ENCODE peak calls at places on chromosomes 6 and 20, in ten cellular contexts. P is endothelial cell, A is NB4, B is heart left ventricle, T is tibial nerve, R is natural killer cell, N is osteocyte, L is MCF 10A, C is fibroblast of the aortic adventitia, U is left ventricle myocardium inferior. W is an unnamed sample.

GRCh38 chr6:107488174-107488874 is 1.6 kb upstream of the SOBP start:
- DNase-seq in P (no peak), A (no peak), B (no peak), T (no peak), R (no peak), N (no peak), L (no peak), C (no peak), U (no peak), W (no peak)

GRCh38 chr20:37941332-37941731 is 38.4 kb downstream of the VSTM2L start:
- DNase-seq in P (peak), A (peak), B (no peak), T (no peak), R (no peak), N (no peak), L (no peak), C (no peak), U (no peak), W (peak)

GRCh38 chr20:46367967-46368901 is 38.2 kb downstream of the ELMO2 start:
- DNase-seq in P (no peak), A (no peak), B (no peak), T (no peak), R (no peak), N (no peak), L (peak), C (no peak), U (no peak), W (no peak)

GRCh38 chr6:119160911-119161310 is 82.4 kb upstream of the FAM184A start:
- DNase-seq in P (no peak), A (no peak), B (no peak), T (no peak), R (no peak), N (no peak), L (no peak), C (peak), U (no peak), W (no peak)

GRCh38 chr6:143741480-143741879 is 63.7 kb downstream of the PHACTR2 start:
- DNase-seq in P (no peak), A (peak), B (no peak), T (no peak), R (no peak), N (no peak), L (no peak), C (no peak), U (no peak), W (no peak)

GRCh38 chr20:38883081-38883980 is 42.9 kb upstream of the FAM83D start:
- DNase-seq in P (no peak), A (no peak), B (no peak), T (no peak), R (no peak), N (no peak), L (peak), C (peak), U (no peak), W (no peak)

GRCh38 chr6:20292905-20293304 is 80.6 kb upstream of the MBOAT1 start:
- DNase-seq in P (no peak), A (no peak), B (no peak), T (no peak), R (no peak), N (no peak), L (no peak), C (no peak), U (no peak), W (no peak)

GRCh38 chr20:20548527-20549266 is 163.7 kb downstream of the RALGAPA2 start:
- DNase-seq in P (no peak), A (no peak), B (no peak), T (no peak), R (no peak), N (no peak), L (peak), C (no peak), U (no peak), W (no peak)

GRCh38 chr20:56624786-56625681 is 4.1 kb upstream of the TFAP2C start:
- DNase-seq in P (peak), A (no peak), B (no peak), T (no peak), R (no peak), N (no peak), L (no peak), C (no peak), U (no peak), W (no peak)

GRCh38 chr20:56627122-56628014 is 1.7 kb upstream of the TFAP2C start:
- DNase-seq in P (peak), A (no peak), B (no peak), T (no peak), R (no peak), N (no peak), L (no peak), C (no peak), U (no peak), W (no peak)

GRCh38 chr20:56628015-56628872 is 862 bp upstream of the TFAP2C start:
- DNase-seq in P (peak), A (peak), B (peak), T (no peak), R (no peak), N (peak), L (no peak), C (no peak), U (no peak), W (peak)

GRCh38 chr20:56625837-56626236 is 3.3 kb upstream of the TFAP2C start:
- DNase-seq in P (no peak), A (no peak), B (no peak), T (no peak), R (no peak), N (no peak), L (no peak), C (no peak), U (no peak), W (no peak)

DNA sequence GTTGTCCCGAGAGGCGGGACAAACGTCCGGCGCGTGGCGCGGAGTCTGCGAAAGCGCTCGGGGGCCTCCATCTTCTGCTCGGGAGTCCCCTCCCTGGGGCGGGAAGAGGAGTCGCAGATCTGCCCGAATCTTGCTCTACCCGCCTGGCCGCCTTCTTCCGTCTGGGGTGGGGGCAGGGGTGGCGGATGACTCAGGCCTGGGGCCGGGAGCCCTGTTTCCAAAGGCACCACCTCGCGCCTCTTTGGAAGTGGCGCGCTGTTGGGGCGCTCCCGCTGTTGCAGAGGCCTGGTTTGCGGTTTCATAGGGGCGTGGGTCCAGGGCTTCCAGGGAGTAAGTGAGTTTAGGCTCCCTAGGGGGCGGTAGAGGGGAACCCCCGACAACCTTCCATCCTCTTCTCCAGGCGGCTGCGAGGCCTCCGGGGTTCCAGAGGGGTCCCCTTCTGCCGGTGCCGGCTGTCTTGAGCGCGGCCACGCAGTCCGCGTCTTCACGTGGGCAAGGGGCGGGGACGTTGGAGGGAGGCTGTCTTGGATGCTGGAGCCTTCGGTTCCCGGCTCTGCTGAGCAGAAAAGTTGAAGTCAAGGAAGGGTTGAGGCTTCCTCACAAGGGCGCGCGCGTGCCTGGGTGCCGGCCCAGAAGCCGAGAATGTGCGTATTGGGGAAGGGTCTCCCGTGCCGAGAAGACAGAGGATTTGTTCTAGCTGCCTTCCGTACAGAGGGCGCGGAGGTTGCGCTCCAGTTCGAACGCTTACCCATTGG is 2.6 kb upstream of the TFAP2C start:
- DNase-seq in P (peak), A (peak), B (no peak), T (no peak), R (no peak), N (no peak), L (no peak), C (no peak), U (no peak), W (peak)
- TF ChIP-seq CTCF in P (peak), A (peak), B (peak), T (no peak), R (no peak), N (peak), L (peak), C (no peak), U (peak), W (peak)

DNA sequence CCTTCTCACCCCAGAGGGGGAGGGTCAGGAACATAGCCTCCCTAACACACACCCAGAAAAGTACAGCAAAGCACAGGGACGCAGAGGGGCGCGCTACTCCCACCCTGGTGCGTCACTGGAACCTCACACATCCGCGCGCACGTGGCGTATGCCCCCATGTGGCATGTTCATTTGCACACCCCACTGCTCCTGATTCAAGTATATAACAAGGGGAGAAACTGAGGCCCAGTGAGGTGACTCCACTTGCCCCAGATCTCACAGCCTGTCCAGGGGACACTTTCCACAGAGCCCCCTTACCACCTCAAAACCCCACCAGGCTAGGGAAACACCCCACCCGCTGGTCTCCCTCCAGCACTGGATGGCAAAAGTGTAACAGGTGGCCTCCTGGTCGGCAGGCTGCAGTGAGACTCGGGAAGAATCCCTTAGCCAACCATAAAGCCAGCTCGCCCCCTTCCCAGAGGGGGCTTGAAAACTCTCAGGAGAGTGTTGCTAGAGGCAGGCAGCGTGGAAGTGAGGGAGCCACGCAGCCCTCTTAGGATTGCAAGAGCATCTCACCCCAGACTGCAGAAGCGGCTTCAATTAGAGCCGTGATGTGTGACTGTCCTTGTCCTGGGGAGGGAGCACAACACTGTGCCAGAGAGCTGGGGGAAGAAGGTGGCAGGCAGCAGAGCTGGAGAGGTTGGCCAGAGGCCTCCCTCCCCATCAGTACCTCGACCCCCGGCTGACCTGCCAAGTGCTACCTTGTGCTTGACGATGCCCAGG is at the start of gene GRM4:
- DNase-seq in P (no peak), A (peak), B (no peak), T (no peak), R (no peak), N (no peak), L (no peak), C (no peak), U (no peak), W (no peak)
- TF ChIP-seq CTCF in P (no peak), A (no peak), B (no peak), T (no peak), R (no peak), N (no peak), L (no peak), C (no peak), U (no peak), W (no peak)

GRCh38 chr20:22305391-22305790 is 279.0 kb downstream of the FOXA2 start:
- DNase-seq in P (no peak), A (no peak), B (no peak), T (no peak), R (no peak), N (no peak), L (no peak), C (no peak), U (no peak), W (no peak)

GRCh38 chr20:22302039-22302438 is 282.3 kb downstream of the FOXA2 start:
- DNase-seq in P (no peak), A (no peak), B (no peak), T (no peak), R (no peak), N (no peak), L (no peak), C (no peak), U (no peak), W (no peak)

GRCh38 chr20:22308934-22309333 is 275.4 kb downstream of the FOXA2 start:
- DNase-seq in P (no peak), A (no peak), B (no peak), T (no peak), R (no peak), N (no peak), L (no peak), C (no peak), U (no peak), W (no peak)

GRCh38 chr20:22303523-22303922 is 280.8 kb downstream of the FOXA2 start:
- DNase-seq in P (no peak), A (peak), B (no peak), T (no peak), R (no peak), N (no peak), L (peak), C (no peak), U (no peak), W (no peak)
- TF ChIP-seq CTCF in P (no peak), A (peak), B (no peak), T (no peak), R (no peak), N (no peak), L (no peak), C (peak), U (no peak), W (peak)

DNA sequence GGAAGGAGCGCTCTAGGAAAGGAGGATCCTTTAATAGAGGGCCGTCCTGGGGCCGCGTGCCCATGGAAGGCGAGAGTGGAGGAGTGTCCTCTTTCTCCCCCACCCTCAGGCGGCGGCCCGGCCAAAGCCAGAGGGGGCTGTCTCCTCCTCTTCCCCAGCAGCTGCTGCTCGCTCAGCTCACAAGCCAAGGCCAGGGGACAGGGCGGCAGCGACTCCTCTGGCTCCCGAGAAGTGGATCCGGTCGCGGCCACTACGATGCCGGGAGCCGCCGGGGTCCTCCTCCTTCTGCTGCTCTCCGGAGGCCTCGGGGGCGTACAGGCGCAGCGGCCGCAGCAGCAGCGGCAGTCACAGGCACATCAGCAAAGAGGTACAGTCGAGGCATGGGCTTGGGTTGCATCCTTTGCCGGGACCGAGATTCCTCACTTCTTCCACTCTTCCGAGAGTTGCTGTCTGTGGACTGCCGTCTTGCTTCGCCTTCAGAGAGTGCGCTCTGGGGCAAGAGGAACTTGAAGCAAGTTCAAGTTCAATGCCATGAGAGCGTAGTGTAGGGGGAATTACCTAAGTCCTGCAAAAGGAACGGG is at the start of gene LAMA2:
- DNase-seq in P (peak), A (no peak), B (peak), T (peak), R (no peak), N (peak), L (no peak), C (peak), U (peak), W (peak)
- TF ChIP-seq CTCF in P (no peak), A (no peak), B (peak), T (no peak), R (no peak), N (peak), L (no peak), C (peak), U (peak), W (peak)